ENCODE peak calls at places on chromosomes 7 and 10, in eight cellular contexts. One of them, this sample, is unnamed.

GRCh38 chr10:60767424-60767823 is 10.9 kb upstream of the CDK1 start:
- DNase-seq in HFF-Myc: no peak
- DNase-seq in LoVo: no peak
- DNase-seq in SIG-M5: no peak
- DNase-seq in effector memory CD8-positive, alpha-beta T cell: no peak
- DNase-seq in HT1080: no peak
- DNase-seq in WTC11: no peak
- DNase-seq in activated CD8-positive, alpha-beta memory T cell treated with anti-CD3 and anti-CD28 coated beads, Interleukin-2, amount 10 ng/mL, durations not matched to agents 7 days and 5 days: no peak
- DNase-seq in this sample: no peak

GRCh38 chr10:3141361-3142005 is 31.1 kb downstream of the PITRM1 start:
- DNase-seq in SIG-M5: no peak
- DNase-seq in LoVo: no peak
- DNase-seq in effector memory CD8-positive, alpha-beta T cell: no peak
- DNase-seq in HT1080: no peak
- DNase-seq in HFF-Myc: no peak
- DNase-seq in WTC11: no peak
- DNase-seq in activated CD8-positive, alpha-beta memory T cell treated with anti-CD3 and anti-CD28 coated beads, Interleukin-2, amount 10 ng/mL, durations not matched to agents 7 days and 5 days: no peak
- DNase-seq in this sample: no peak

GRCh38 chr10:99612167-99612831 is 7.9 kb downstream of the SLC25A28 start:
- DNase-seq in LoVo: peak
- DNase-seq in WTC11: peak
- DNase-seq in effector memory CD8-positive, alpha-beta T cell: peak
- DNase-seq in activated CD8-positive, alpha-beta memory T cell treated with anti-CD3 and anti-CD28 coated beads, Interleukin-2, amount 10 ng/mL, durations not matched to agents 7 days and 5 days: peak
- DNase-seq in SIG-M5: no peak
- DNase-seq in HFF-Myc: peak
- DNase-seq in HT1080: peak
- DNase-seq in this sample: no peak

GRCh38 chr10:130194194-130194990 is 58.2 kb downstream of the GLRX3 start:
- DNase-seq in LoVo: no peak
- DNase-seq in SIG-M5: no peak
- DNase-seq in effector memory CD8-positive, alpha-beta T cell: no peak
- DNase-seq in HFF-Myc: no peak
- DNase-seq in WTC11: no peak
- DNase-seq in activated CD8-positive, alpha-beta memory T cell treated with anti-CD3 and anti-CD28 coated beads, Interleukin-2, amount 10 ng/mL, durations not matched to agents 7 days and 5 days: no peak
- DNase-seq in HT1080: no peak
- DNase-seq in this sample: no peak

GRCh38 chr10:15131330-15131729 is 34.2 kb downstream of the RPP38 start:
- DNase-seq in SIG-M5: no peak
- DNase-seq in HT1080: no peak
- DNase-seq in HFF-Myc: no peak
- DNase-seq in WTC11: no peak
- DNase-seq in activated CD8-positive, alpha-beta memory T cell treated with anti-CD3 and anti-CD28 coated beads, Interleukin-2, amount 10 ng/mL, durations not matched to agents 7 days and 5 days: no peak
- DNase-seq in LoVo: no peak
- DNase-seq in effector memory CD8-positive, alpha-beta T cell: no peak
- DNase-seq in this sample: no peak

GRCh38 chr10:118672163-118672562 is 76.7 kb upstream of the PRLHR start:
- DNase-seq in HT1080: no peak
- DNase-seq in LoVo: no peak
- DNase-seq in WTC11: no peak
- DNase-seq in SIG-M5: no peak
- DNase-seq in activated CD8-positive, alpha-beta memory T cell treated with anti-CD3 and anti-CD28 coated beads, Interleukin-2, amount 10 ng/mL, durations not matched to agents 7 days and 5 days: no peak
- DNase-seq in HFF-Myc: no peak
- DNase-seq in effector memory CD8-positive, alpha-beta T cell: no peak
- DNase-seq in this sample: no peak

GRCh38 chr10:3265081-3265480 is 92.5 kb upstream of the PITRM1 start:
- DNase-seq in activated CD8-positive, alpha-beta memory T cell treated with anti-CD3 and anti-CD28 coated beads, Interleukin-2, amount 10 ng/mL, durations not matched to agents 7 days and 5 days: no peak
- DNase-seq in LoVo: no peak
- DNase-seq in SIG-M5: no peak
- DNase-seq in HFF-Myc: no peak
- DNase-seq in HT1080: no peak
- DNase-seq in effector memory CD8-positive, alpha-beta T cell: no peak
- DNase-seq in WTC11: no peak
- DNase-seq in this sample: no peak

GRCh38 chr7:16851829-16852228 is 30.0 kb downstream of the AGR3 start:
- DNase-seq in WTC11: no peak
- DNase-seq in activated CD8-positive, alpha-beta memory T cell treated with anti-CD3 and anti-CD28 coated beads, Interleukin-2, amount 10 ng/mL, durations not matched to agents 7 days and 5 days: no peak
- DNase-seq in HT1080: no peak
- DNase-seq in HFF-Myc: no peak
- DNase-seq in effector memory CD8-positive, alpha-beta T cell: no peak
- DNase-seq in LoVo: no peak
- DNase-seq in SIG-M5: no peak
- DNase-seq in this sample: no peak

GRCh38 chr10:91681361-91682276 is 48.7 kb upstream of the PPP1R3C start:
- DNase-seq in HFF-Myc: no peak
- DNase-seq in SIG-M5: no peak
- DNase-seq in LoVo: no peak
- DNase-seq in WTC11: no peak
- DNase-seq in effector memory CD8-positive, alpha-beta T cell: no peak
- DNase-seq in HT1080: no peak
- DNase-seq in activated CD8-positive, alpha-beta memory T cell treated with anti-CD3 and anti-CD28 coated beads, Interleukin-2, amount 10 ng/mL, durations not matched to agents 7 days and 5 days: no peak
- DNase-seq in this sample: no peak

GRCh38 chr7:31101544-31101943 is 49.4 kb downstream of the ADCYAP1R1 start:
- DNase-seq in LoVo: no peak
- DNase-seq in effector memory CD8-positive, alpha-beta T cell: no peak
- DNase-seq in activated CD8-positive, alpha-beta memory T cell treated with anti-CD3 and anti-CD28 coated beads, Interleukin-2, amount 10 ng/mL, durations not matched to agents 7 days and 5 days: no peak
- DNase-seq in WTC11: no peak
- DNase-seq in HFF-Myc: no peak
- DNase-seq in SIG-M5: no peak
- DNase-seq in HT1080: no peak
- DNase-seq in this sample: no peak

GRCh38 chr10:118107040-118107439 is 60.3 kb upstream of the RAB11FIP2 start:
- DNase-seq in effector memory CD8-positive, alpha-beta T cell: no peak
- DNase-seq in WTC11: no peak
- DNase-seq in activated CD8-positive, alpha-beta memory T cell treated with anti-CD3 and anti-CD28 coated beads, Interleukin-2, amount 10 ng/mL, durations not matched to agents 7 days and 5 days: no peak
- DNase-seq in HT1080: no peak
- DNase-seq in LoVo: no peak
- DNase-seq in HFF-Myc: no peak
- DNase-seq in SIG-M5: no peak
- DNase-seq in this sample: no peak

GRCh38 chr7:138982204-138982623 is 1.0 kb upstream of the KIAA1549 start:
- DNase-seq in WTC11: no peak
- DNase-seq in activated CD8-positive, alpha-beta memory T cell treated with anti-CD3 and anti-CD28 coated beads, Interleukin-2, amount 10 ng/mL, durations not matched to agents 7 days and 5 days: no peak
- DNase-seq in effector memory CD8-positive, alpha-beta T cell: no peak
- DNase-seq in SIG-M5: no peak
- DNase-seq in HT1080: no peak
- DNase-seq in LoVo: no peak
- DNase-seq in HFF-Myc: no peak
- DNase-seq in this sample: no peak

GRCh38 chr10:116158036-116158435 is 115.0 kb downstream of the GFRA1 start:
- DNase-seq in LoVo: no peak
- DNase-seq in WTC11: no peak
- DNase-seq in SIG-M5: no peak
- DNase-seq in HT1080: no peak
- DNase-seq in activated CD8-positive, alpha-beta memory T cell treated with anti-CD3 and anti-CD28 coated beads, Interleukin-2, amount 10 ng/mL, durations not matched to agents 7 days and 5 days: no peak
- DNase-seq in effector memory CD8-positive, alpha-beta T cell: no peak
- DNase-seq in HFF-Myc: no peak
- DNase-seq in this sample: no peak

GRCh38 chr7:2157473-2158279 is 75.1 kb downstream of the MAD1L1 start:
- DNase-seq in HFF-Myc: peak
- DNase-seq in WTC11: peak
- DNase-seq in LoVo: peak
- DNase-seq in effector memory CD8-positive, alpha-beta T cell: no peak
- DNase-seq in HT1080: peak
- DNase-seq in activated CD8-positive, alpha-beta memory T cell treated with anti-CD3 and anti-CD28 coated beads, Interleukin-2, amount 10 ng/mL, durations not matched to agents 7 days and 5 days: no peak
- DNase-seq in SIG-M5: no peak
- DNase-seq in this sample: no peak

GRCh38 chr10:49649294-49649693 is 30.2 kb upstream of the C10orf53 start:
- DNase-seq in HFF-Myc: no peak
- DNase-seq in activated CD8-positive, alpha-beta memory T cell treated with anti-CD3 and anti-CD28 coated beads, Interleukin-2, amount 10 ng/mL, durations not matched to agents 7 days and 5 days: peak
- DNase-seq in LoVo: no peak
- DNase-seq in SIG-M5: no peak
- DNase-seq in effector memory CD8-positive, alpha-beta T cell: no peak
- DNase-seq in WTC11: peak
- DNase-seq in HT1080: no peak
- DNase-seq in this sample: no peak

GRCh38 chr7:117259626-117260025 is 63.2 kb downstream of the WNT2 start:
- DNase-seq in activated CD8-positive, alpha-beta memory T cell treated with anti-CD3 and anti-CD28 coated beads, Interleukin-2, amount 10 ng/mL, durations not matched to agents 7 days and 5 days: no peak
- DNase-seq in effector memory CD8-positive, alpha-beta T cell: no peak
- DNase-seq in HFF-Myc: peak
- DNase-seq in WTC11: no peak
- DNase-seq in LoVo: no peak
- DNase-seq in HT1080: no peak
- DNase-seq in SIG-M5: no peak
- DNase-seq in this sample: no peak

GRCh38 chr10:31368724-31369123 is 49.7 kb downstream of the ZEB1 start:
- DNase-seq in effector memory CD8-positive, alpha-beta T cell: no peak
- DNase-seq in HFF-Myc: no peak
- DNase-seq in LoVo: no peak
- DNase-seq in activated CD8-positive, alpha-beta memory T cell treated with anti-CD3 and anti-CD28 coated beads, Interleukin-2, amount 10 ng/mL, durations not matched to agents 7 days and 5 days: no peak
- DNase-seq in WTC11: no peak
- DNase-seq in SIG-M5: no peak
- DNase-seq in HT1080: no peak
- DNase-seq in this sample: no peak